ENCODE peak calls at places on chromosome 18, in eight cellular contexts. E, U, M, C, K, I, X and Z are unnamed samples.
A peak's percentile ranks its signal among the peaks of the same experiment; 100 is the strongest.

GRCh38 chr18:24731981-24732380 is 271.5 kb downstream of the HRH4 start:
- DNase-seq in E (no peak), X (no peak), I (no peak), K (no peak), C (no peak), M (no peak), U (no peak), Z (peak; percentile 61)

GRCh38 chr18:73942956-73943355 is 204.7 kb downstream of the FBXO15 start:
- DNase-seq in M (no peak), E (no peak), C (no peak), I (no peak), X (no peak), U (no peak), K (no peak), Z (no peak)

GRCh38 chr18:74818776-74819175 is 221.1 kb downstream of the ZNF407 start:
- DNase-seq in M (no peak), X (no peak), K (no peak), E (no peak), I (no peak), C (no peak), U (no peak), Z (no peak)

GRCh38 chr18:78242796-78243195 is 736.8 kb upstream of the SALL3 start:
- DNase-seq in E (no peak), C (no peak), U (no peak), M (no peak), K (no peak), X (peak; percentile 3), I (no peak), Z (no peak)

GRCh38 chr18:24463233-24463775 is 2.9 kb downstream of the HRH4 start:
- DNase-seq in X (no peak), C (no peak), K (no peak), E (no peak), U (no peak), I (no peak), M (no peak), Z (no peak)

GRCh38 chr18:79778291-79778791 is 19.4 kb upstream of the KCNG2 start:
- DNase-seq in X (no peak), I (no peak), M (no peak), C (no peak), K (no peak), U (no peak), E (no peak), Z (no peak)

GRCh38 chr18:37565985-37566478 is 434 bp upstream of the CELF4 start:
- DNase-seq in C (no peak), M (no peak), U (peak; percentile 42), K (no peak), X (no peak), I (peak; percentile 17), E (no peak), Z (peak; percentile 38)

GRCh38 chr18:12032786-12033642 is 51.7 kb downstream of the IMPA2 start:
- DNase-seq in K (no peak), C (peak; percentile 54), E (no peak), X (peak; percentile 88), M (no peak), U (no peak), I (no peak), Z (no peak)

GRCh38 chr18:80191264-80191663 is 56.0 kb downstream of the PARD6G start:
- DNase-seq in M (no peak), U (no peak), E (no peak), X (no peak), K (no peak), I (no peak), C (no peak), Z (no peak)

GRCh38 chr18:63879684-63880083 is 7.8 kb upstream of the SERPINB2 start:
- DNase-seq in X (peak; percentile 88), I (no peak), K (no peak), E (no peak), C (peak; percentile 7), M (peak; percentile 36), U (no peak), Z (peak; percentile 71)

GRCh38 chr18:63881851-63882250 is 5.7 kb upstream of the SERPINB2 start:
- DNase-seq in C (peak; percentile 39), E (no peak), I (no peak), U (no peak), X (peak; percentile 88), M (no peak), K (no peak), Z (peak; percentile 94)

GRCh38 chr18:63878343-63878742 is 9.2 kb upstream of the SERPINB2 start:
- DNase-seq in C (no peak), X (peak; percentile 58), U (no peak), K (no peak), M (no peak), I (no peak), E (no peak), Z (peak; percentile 65)

GRCh38 chr18:63882333-63883141 is 5.0 kb upstream of the SERPINB2 start:
- DNase-seq in X (peak; percentile 99), K (no peak), U (no peak), M (peak; percentile 96), E (no peak), I (no peak), C (peak; percentile 95), Z (peak; percentile 100)

GRCh38 chr18:63878982-63879381 is 8.5 kb upstream of the SERPINB2 start:
- DNase-seq in E (no peak), I (no peak), U (no peak), X (peak; percentile 85), C (no peak), M (no peak), K (no peak), Z (no peak)
- H3K4me1 ChIP-seq in E (no peaks in the 10 kb centered on the region), I (no peaks in the 10 kb centered on the region), U (no peaks in the 10 kb centered on the region), X (no peaks in the 10 kb centered on the region), C (peaks cover 14% of the 10 kb centered on the region), M (peaks cover 14% of the 10 kb centered on the region), K (no peaks in the 10 kb centered on the region), Z (peaks cover 47% of the 10 kb centered on the region)

GRCh38 chr18:44715841-44716240 is 35.2 kb downstream of the SETBP1 start:
- DNase-seq in C (no peak), U (no peak), K (no peak), M (no peak), I (no peak), X (peak; percentile 43), E (no peak), Z (no peak)

GRCh38 chr18:44716697-44717163 is 36.0 kb downstream of the SETBP1 start:
- DNase-seq in U (no peak), K (no peak), I (no peak), C (no peak), E (no peak), X (peak; percentile 48), M (no peak), Z (no peak)

GRCh38 chr18:44715245-44715644 is 34.6 kb downstream of the SETBP1 start:
- DNase-seq in M (no peak), E (no peak), X (peak; percentile 87), K (no peak), I (no peak), U (peak; percentile 68), C (peak; percentile 78), Z (peak; percentile 71)

GRCh38 chr18:44723366-44723765 is 42.7 kb downstream of the SETBP1 start:
- DNase-seq in X (no peak), K (no peak), E (no peak), I (no peak), U (no peak), C (no peak), M (no peak), Z (no peak)

DNA sequence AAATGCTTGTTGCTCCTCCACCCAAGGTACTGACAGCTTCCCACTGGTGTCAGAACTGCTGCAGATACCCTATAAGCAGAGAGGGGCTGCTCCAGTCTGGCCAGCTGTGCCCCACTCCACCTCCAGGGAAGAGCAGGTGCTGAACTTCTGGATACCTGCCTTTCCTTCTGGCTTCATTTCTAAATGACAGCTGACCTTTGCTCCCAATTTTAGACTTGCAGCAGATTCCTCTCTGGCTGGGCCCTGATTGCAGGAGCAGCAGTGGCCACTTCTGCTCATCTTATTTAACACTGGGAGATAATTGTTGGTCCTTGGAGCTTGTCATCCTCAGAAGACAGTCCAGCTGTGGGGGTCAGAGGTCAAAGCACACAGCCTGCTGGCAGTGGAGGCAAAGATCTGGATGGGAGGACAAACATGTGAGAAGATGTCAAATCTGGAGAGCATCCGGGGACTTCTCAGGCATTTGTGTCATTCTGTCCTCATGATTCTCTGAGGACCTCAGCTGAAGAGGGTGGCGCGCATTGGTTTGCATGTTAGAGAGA is 38.9 kb downstream of the SETBP1 start:
- DNase-seq in X (no peak), E (no peak), M (no peak), K (no peak), I (no peak), C (no peak), U (no peak), Z (no peak)
- H3K4me1 ChIP-seq in X (peaks cover 25% of the 10 kb centered on the region), E (peaks cover 31% of the 10 kb centered on the region), M (peaks cover 22% of the 10 kb centered on the region), K (peaks cover 3% of the 10 kb centered on the region), I (no peaks in the 10 kb centered on the region), C (peaks cover 14% of the 10 kb centered on the region), U (peaks cover 11% of the 10 kb centered on the region), Z (peaks cover 6% of the 10 kb centered on the region)

GRCh38 chr18:13544953-13545352 is 181.4 kb downstream of the FAM210A start:
- DNase-seq in M (no peak), E (no peak), C (no peak), K (no peak), U (no peak), X (no peak), I (no peak), Z (no peak)

GRCh38 chr18:13543811-13544732 is 182.3 kb downstream of the FAM210A start:
- DNase-seq in M (no peak), U (no peak), I (no peak), C (no peak), K (no peak), E (no peak), X (peak; percentile 97), Z (no peak)

GRCh38 chr18:13547347-13547746 is 179.0 kb downstream of the FAM210A start:
- DNase-seq in E (no peak), X (no peak), I (no peak), K (no peak), C (no peak), M (no peak), U (no peak), Z (no peak)

GRCh38 chr18:13545955-13546354 is 180.4 kb downstream of the FAM210A start:
- DNase-seq in U (no peak), E (no peak), X (no peak), I (no peak), K (no peak), M (no peak), C (no peak), Z (no peak)

DNA sequence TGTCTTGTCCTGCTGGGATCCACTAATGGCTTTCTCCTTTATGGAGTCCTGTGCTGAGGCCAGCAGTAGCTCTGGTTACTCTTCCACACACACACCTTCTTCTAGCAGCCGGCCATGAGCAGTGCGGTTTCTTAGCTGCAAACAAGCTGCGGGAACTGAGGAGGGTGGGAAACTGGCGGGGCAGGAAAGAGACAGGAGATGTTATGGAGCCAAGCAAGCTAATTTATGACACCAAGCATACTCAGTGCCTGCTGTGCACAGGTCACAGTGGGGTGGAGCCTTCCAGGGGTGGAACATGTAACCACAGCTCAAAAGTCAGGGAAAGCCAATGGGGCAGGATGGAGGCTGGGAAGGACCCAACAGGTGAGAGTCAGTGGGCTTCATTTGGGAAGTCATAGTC is 180.8 kb downstream of the FAM210A start:
- DNase-seq in E (no peak), X (no peak), K (no peak), U (no peak), M (no peak), I (no peak), C (no peak), Z (no peak)
- H3K4me1 ChIP-seq in E (peaks cover 20% of the 10 kb centered on the region), X (no peaks in the 10 kb centered on the region), K (peaks cover 19% of the 10 kb centered on the region), U (peaks cover 32% of the 10 kb centered on the region), M (no peaks in the 10 kb centered on the region), I (no peaks in the 10 kb centered on the region), C (no peaks in the 10 kb centered on the region), Z (no peaks in the 10 kb centered on the region)

DNA sequence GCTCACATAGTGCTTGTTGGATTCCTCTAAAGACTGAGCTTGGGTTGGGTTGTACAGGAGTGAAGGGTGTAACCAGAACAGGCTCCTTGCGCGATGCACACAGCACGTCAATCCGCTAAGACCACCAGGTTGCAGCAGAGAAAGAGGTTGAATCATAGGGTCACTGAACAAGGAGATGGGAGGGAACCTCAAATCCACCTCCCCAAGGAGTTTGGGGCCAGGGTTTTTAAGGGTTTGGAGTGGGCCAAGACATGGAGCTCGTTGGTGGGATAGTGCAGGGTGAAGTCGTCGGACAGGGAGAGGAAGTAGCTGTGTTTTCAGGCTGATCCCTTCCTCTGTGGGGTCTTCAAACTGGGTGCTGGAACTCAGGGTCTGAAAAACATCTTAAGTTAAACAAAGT is 20.8 kb upstream of the MTCL1 start:
- DNase-seq in E (no peak), I (no peak), U (no peak), X (no peak), C (no peak), K (no peak), M (no peak), Z (no peak)
- H3K4me1 ChIP-seq in E (peaks cover 6% of the 10 kb centered on the region), I (no peaks in the 10 kb centered on the region), U (no peaks in the 10 kb centered on the region), X (peaks cover 2% of the 10 kb centered on the region), C (peaks cover 11% of the 10 kb centered on the region), K (no peaks in the 10 kb centered on the region), M (no peaks in the 10 kb centered on the region), Z (peaks cover 4% of the 10 kb centered on the region)